ENCODE peak calls at places on chromosome 15, in five cellular contexts. D is Right ventricle myocardium superior; O is CD8-positive, alpha-beta T cell; X is stimulated activated CD4-positive, alpha-beta T cell treated with anti-CD3 and anti-CD28 coated beads, Interleukin-15, amount 100 ng/mL, for 24 hours; R is dermis blood vessel endothelial cell. A is an unnamed sample.

GRCh38 chr15:93029613-93030429 is 59.2 kb downstream of the RGMA start:
- DNase-seq in O (no peak), X (no peak), D (no peak), R (peak; percentile 48), A (peak; percentile 68)

GRCh38 chr15:83555383-83555782 is 98.5 kb upstream of the ADAMTSL3 start:
- DNase-seq in D (no peak), O (no peak), X (no peak), R (no peak), A (no peak)

GRCh38 chr15:62277816-62278394 is 112.8 kb upstream of the C2CD4B start:
- DNase-seq in O (no peak), R (no peak), X (no peak), D (no peak), A (no peak)

GRCh38 chr15:32844118-32844711 is 126.4 kb downstream of the GREM1 start:
- DNase-seq in R (peak; percentile 72), X (no peak), D (no peak), O (no peak), A (no peak)

GRCh38 chr15:52295421-52295991 is at the start of gene MYO5C:
- DNase-seq in D (peak; percentile 89), O (peak; percentile 31), X (peak; percentile 26), R (peak; percentile 98), A (peak; percentile 77)

GRCh38 chr15:94004697-94005096 is 226.7 kb upstream of the MCTP2 start:
- DNase-seq in R (no peak), D (peak; percentile 64), X (no peak), O (no peak), A (peak; percentile 90)

GRCh38 chr15:52436971-52437370 is 91.7 kb downstream of the MYO5A start:
- DNase-seq in D (no peak), R (no peak), X (no peak), O (no peak), A (no peak)

GRCh38 chr15:64732156-64732860 is 43.1 kb downstream of the RBPMS2 start:
- DNase-seq in O (no peak), R (no peak), D (no peak), X (no peak), A (no peak)

GRCh38 chr15:75693501-75694240 is 19.0 kb downstream of the CSPG4 start:
- DNase-seq in R (peak; percentile 92), X (no peak), D (no peak), O (no peak), A (no peak)

GRCh38 chr15:77555232-77555631 is 77.5 kb downstream of the LINGO1 start:
- DNase-seq in R (no peak), O (no peak), X (no peak), D (no peak), A (no peak)

GRCh38 chr15:99916668-99917223 is 183.5 kb upstream of the LYSMD4 start:
- DNase-seq in R (no peak), D (no peak), O (no peak), X (no peak), A (no peak)

GRCh38 chr15:67479781-67480180 is 41.1 kb upstream of the C15orf61 start:
- DNase-seq in R (peak; percentile 42), D (no peak), O (no peak), X (no peak), A (no peak)

GRCh38 chr15:68682330-68682729 is 103.5 kb downstream of the CORO2B start:
- DNase-seq in O (no peak), R (no peak), X (no peak), D (no peak), A (peak; percentile 18)

GRCh38 chr15:51368751-51369450 is 27.4 kb downstream of the GLDN start:
- DNase-seq in R (no peak), D (no peak), X (no peak), O (no peak), A (no peak)

GRCh38 chr15:96703087-96703486 is 372.6 kb downstream of the NR2F2 start:
- DNase-seq in R (no peak), D (no peak), X (no peak), O (no peak), A (no peak)

GRCh38 chr15:52789601-52790165 is 453 bp downstream of the ONECUT1 start:
- DNase-seq in X (peak; percentile 28), D (no peak), R (peak; percentile 31), O (no peak), A (no peak)

GRCh38 chr15:58686286-58686685 is 63.2 kb downstream of the ADAM10 start:
- DNase-seq in D (no peak), R (no peak), X (no peak), O (no peak), A (no peak)

GRCh38 chr15:99963096-99963825 is 230.0 kb upstream of the LYSMD4 start:
- DNase-seq in D (no peak), O (no peak), X (no peak), R (no peak), A (peak; percentile 40)

GRCh38 chr15:51856714-51857380 is 27.4 kb downstream of the TMOD3 start:
- DNase-seq in O (no peak), D (no peak), X (no peak), R (no peak), A (no peak)

GRCh38 chr15:68719676-68720075 is 101.0 kb downstream of the ANP32A start:
- DNase-seq in O (no peak), D (no peak), X (no peak), R (no peak), A (no peak)

GRCh38 chr15:63498815-63499549 is 5.4 kb upstream of the USP3 start:
- DNase-seq in O (no peak), R (no peak), X (no peak), D (no peak), A (no peak)

GRCh38 chr15:45759910-45760309 is 125.1 kb downstream of the SQOR start:
- DNase-seq in D (no peak), R (no peak), O (no peak), X (no peak), A (no peak)

GRCh38 chr15:101170568-101171350 is 81.1 kb downstream of the CHSY1 start:
- DNase-seq in D (no peak), X (no peak), O (no peak), R (no peak), A (peak; percentile 84)

GRCh38 chr15:85750319-85750806 is 44.4 kb downstream of the KLHL25 start:
- DNase-seq in X (no peak), R (no peak), O (no peak), D (peak; percentile 87), A (peak; percentile 90)

GRCh38 chr15:99502661-99503060 is 63.1 kb upstream of the MEF2A start:
- DNase-seq in D (no peak), O (no peak), R (no peak), X (no peak), A (no peak)

GRCh38 chr15:84750583-84751092 is 2.2 kb downstream of the ZNF592 start:
- DNase-seq in R (no peak), X (no peak), O (no peak), D (no peak), A (no peak)